ENCODE peak calls at places on chromosomes 2 and 18, in eight cellular contexts. One of them, this sample, is unnamed.

GRCh38 chr2:219124379-219125110 is 36.1 kb downstream of the NHEJ1 start:
- DNase-seq in NCI-H748 treated with DMSO at 0.1 percent for 48 hours: no peak
- DNase-seq in activated CD4-positive, alpha-beta T cell treated with anti-CD3 and anti-CD28 coated beads for 4 hours: peak
- DNase-seq in non-pigmented ciliary epithelial cell: no peak
- DNase-seq in lower lobe of right lung: no peak
- DNase-seq in mesendoderm: peak
- DNase-seq in IMR-90: peak
- DNase-seq in occipital lobe: peak
- DNase-seq in this sample: no peak

GRCh38 chr2:191746306-191746705 is 68.4 kb downstream of the NABP1 start:
- DNase-seq in NCI-H748 treated with DMSO at 0.1 percent for 48 hours: no peak
- DNase-seq in activated CD4-positive, alpha-beta T cell treated with anti-CD3 and anti-CD28 coated beads for 4 hours: no peak
- DNase-seq in non-pigmented ciliary epithelial cell: no peak
- DNase-seq in lower lobe of right lung: no peak
- DNase-seq in mesendoderm: no peak
- DNase-seq in IMR-90: no peak
- DNase-seq in occipital lobe: no peak
- DNase-seq in this sample: no peak

GRCh38 chr2:173109253-173110188 is 33.9 kb downstream of the MAP3K20 start:
- DNase-seq in NCI-H748 treated with DMSO at 0.1 percent for 48 hours: no peak
- DNase-seq in activated CD4-positive, alpha-beta T cell treated with anti-CD3 and anti-CD28 coated beads for 4 hours: no peak
- DNase-seq in non-pigmented ciliary epithelial cell: peak
- DNase-seq in lower lobe of right lung: no peak
- DNase-seq in mesendoderm: no peak
- DNase-seq in IMR-90: peak
- DNase-seq in occipital lobe: no peak
- DNase-seq in this sample: peak

GRCh38 chr2:949894-950626 is 589 bp upstream of the SNTG2 start:
- DNase-seq in NCI-H748 treated with DMSO at 0.1 percent for 48 hours: peak
- DNase-seq in activated CD4-positive, alpha-beta T cell treated with anti-CD3 and anti-CD28 coated beads for 4 hours: no peak
- DNase-seq in non-pigmented ciliary epithelial cell: no peak
- DNase-seq in lower lobe of right lung: no peak
- DNase-seq in mesendoderm: peak
- DNase-seq in IMR-90: no peak
- DNase-seq in occipital lobe: no peak
- DNase-seq in this sample: no peak

GRCh38 chr2:172403881-172404470 is 23.4 kb upstream of the ITGA6 start:
- DNase-seq in NCI-H748 treated with DMSO at 0.1 percent for 48 hours: no peak
- DNase-seq in activated CD4-positive, alpha-beta T cell treated with anti-CD3 and anti-CD28 coated beads for 4 hours: no peak
- DNase-seq in non-pigmented ciliary epithelial cell: no peak
- DNase-seq in lower lobe of right lung: no peak
- DNase-seq in mesendoderm: no peak
- DNase-seq in IMR-90: no peak
- DNase-seq in occipital lobe: no peak
- DNase-seq in this sample: no peak

GRCh38 chr2:100208375-100208774 is 66.0 kb upstream of the AFF3 start:
- DNase-seq in NCI-H748 treated with DMSO at 0.1 percent for 48 hours: no peak
- DNase-seq in activated CD4-positive, alpha-beta T cell treated with anti-CD3 and anti-CD28 coated beads for 4 hours: no peak
- DNase-seq in non-pigmented ciliary epithelial cell: no peak
- DNase-seq in lower lobe of right lung: no peak
- DNase-seq in mesendoderm: no peak
- DNase-seq in IMR-90: peak
- DNase-seq in occipital lobe: no peak
- DNase-seq in this sample: no peak

GRCh38 chr2:240918258-240919091 is 12.3 kb downstream of the CROCC2 start:
- DNase-seq in NCI-H748 treated with DMSO at 0.1 percent for 48 hours: no peak
- DNase-seq in activated CD4-positive, alpha-beta T cell treated with anti-CD3 and anti-CD28 coated beads for 4 hours: no peak
- DNase-seq in non-pigmented ciliary epithelial cell: no peak
- DNase-seq in lower lobe of right lung: peak
- DNase-seq in mesendoderm: no peak
- DNase-seq in IMR-90: no peak
- DNase-seq in occipital lobe: no peak
- DNase-seq in this sample: no peak

GRCh38 chr2:214378455-214379103 is 32.3 kb upstream of the VWC2L start:
- DNase-seq in NCI-H748 treated with DMSO at 0.1 percent for 48 hours: no peak
- DNase-seq in activated CD4-positive, alpha-beta T cell treated with anti-CD3 and anti-CD28 coated beads for 4 hours: no peak
- DNase-seq in non-pigmented ciliary epithelial cell: no peak
- DNase-seq in lower lobe of right lung: no peak
- DNase-seq in mesendoderm: peak
- DNase-seq in IMR-90: no peak
- DNase-seq in occipital lobe: no peak
- DNase-seq in this sample: peak

GRCh38 chr18:5628512-5629255 is 84.9 kb upstream of the EPB41L3 start:
- DNase-seq in NCI-H748 treated with DMSO at 0.1 percent for 48 hours: no peak
- DNase-seq in activated CD4-positive, alpha-beta T cell treated with anti-CD3 and anti-CD28 coated beads for 4 hours: no peak
- DNase-seq in non-pigmented ciliary epithelial cell: no peak
- DNase-seq in lower lobe of right lung: peak
- DNase-seq in mesendoderm: peak
- DNase-seq in IMR-90: peak
- DNase-seq in occipital lobe: peak
- DNase-seq in this sample: no peak

GRCh38 chr2:205748660-205749059 is 66.4 kb downstream of the NRP2 start:
- DNase-seq in NCI-H748 treated with DMSO at 0.1 percent for 48 hours: peak
- DNase-seq in activated CD4-positive, alpha-beta T cell treated with anti-CD3 and anti-CD28 coated beads for 4 hours: no peak
- DNase-seq in non-pigmented ciliary epithelial cell: no peak
- DNase-seq in lower lobe of right lung: no peak
- DNase-seq in mesendoderm: peak
- DNase-seq in IMR-90: peak
- DNase-seq in occipital lobe: no peak
- DNase-seq in this sample: peak

GRCh38 chr2:61272421-61273070 is 110.6 kb downstream of the C2orf74 start:
- DNase-seq in NCI-H748 treated with DMSO at 0.1 percent for 48 hours: no peak
- DNase-seq in activated CD4-positive, alpha-beta T cell treated with anti-CD3 and anti-CD28 coated beads for 4 hours: no peak
- DNase-seq in non-pigmented ciliary epithelial cell: no peak
- DNase-seq in lower lobe of right lung: no peak
- DNase-seq in mesendoderm: no peak
- DNase-seq in IMR-90: peak
- DNase-seq in occipital lobe: no peak
- DNase-seq in this sample: no peak

GRCh38 chr18:73340135-73340934 is 472.5 kb upstream of the NETO1 start:
- DNase-seq in NCI-H748 treated with DMSO at 0.1 percent for 48 hours: no peak
- DNase-seq in activated CD4-positive, alpha-beta T cell treated with anti-CD3 and anti-CD28 coated beads for 4 hours: no peak
- DNase-seq in non-pigmented ciliary epithelial cell: peak
- DNase-seq in lower lobe of right lung: no peak
- DNase-seq in mesendoderm: no peak
- DNase-seq in IMR-90: peak
- DNase-seq in occipital lobe: no peak
- DNase-seq in this sample: peak

GRCh38 chr2:95329891-95330822 is 33.0 kb downstream of the KCNIP3 start:
- DNase-seq in NCI-H748 treated with DMSO at 0.1 percent for 48 hours: no peak
- DNase-seq in activated CD4-positive, alpha-beta T cell treated with anti-CD3 and anti-CD28 coated beads for 4 hours: no peak
- DNase-seq in non-pigmented ciliary epithelial cell: no peak
- DNase-seq in lower lobe of right lung: no peak
- DNase-seq in mesendoderm: no peak
- DNase-seq in IMR-90: no peak
- DNase-seq in occipital lobe: no peak
- DNase-seq in this sample: no peak

GRCh38 chr2:121699421-121700328 is 37.0 kb downstream of the NIFK start:
- DNase-seq in NCI-H748 treated with DMSO at 0.1 percent for 48 hours: no peak
- DNase-seq in activated CD4-positive, alpha-beta T cell treated with anti-CD3 and anti-CD28 coated beads for 4 hours: peak
- DNase-seq in non-pigmented ciliary epithelial cell: no peak
- DNase-seq in lower lobe of right lung: peak
- DNase-seq in mesendoderm: peak
- DNase-seq in IMR-90: peak
- DNase-seq in occipital lobe: peak
- DNase-seq in this sample: peak

GRCh38 chr18:7840445-7840844 is 273.3 kb downstream of the PTPRM start:
- DNase-seq in NCI-H748 treated with DMSO at 0.1 percent for 48 hours: no peak
- DNase-seq in activated CD4-positive, alpha-beta T cell treated with anti-CD3 and anti-CD28 coated beads for 4 hours: no peak
- DNase-seq in non-pigmented ciliary epithelial cell: no peak
- DNase-seq in lower lobe of right lung: no peak
- DNase-seq in mesendoderm: no peak
- DNase-seq in IMR-90: no peak
- DNase-seq in occipital lobe: no peak
- DNase-seq in this sample: no peak

GRCh38 chr2:39632871-39633270 is 32.8 kb upstream of the TMEM178A start:
- DNase-seq in NCI-H748 treated with DMSO at 0.1 percent for 48 hours: no peak
- DNase-seq in activated CD4-positive, alpha-beta T cell treated with anti-CD3 and anti-CD28 coated beads for 4 hours: no peak
- DNase-seq in non-pigmented ciliary epithelial cell: peak
- DNase-seq in lower lobe of right lung: no peak
- DNase-seq in mesendoderm: no peak
- DNase-seq in IMR-90: peak
- DNase-seq in occipital lobe: no peak
- DNase-seq in this sample: peak

GRCh38 chr2:174621323-174621722 is 23.7 kb upstream of the WIPF1 start:
- DNase-seq in NCI-H748 treated with DMSO at 0.1 percent for 48 hours: no peak
- DNase-seq in activated CD4-positive, alpha-beta T cell treated with anti-CD3 and anti-CD28 coated beads for 4 hours: no peak
- DNase-seq in non-pigmented ciliary epithelial cell: no peak
- DNase-seq in lower lobe of right lung: no peak
- DNase-seq in mesendoderm: no peak
- DNase-seq in IMR-90: no peak
- DNase-seq in occipital lobe: no peak
- DNase-seq in this sample: no peak

GRCh38 chr2:50746526-50746925 is 285.4 kb downstream of the NRXN1 start:
- DNase-seq in NCI-H748 treated with DMSO at 0.1 percent for 48 hours: no peak
- DNase-seq in activated CD4-positive, alpha-beta T cell treated with anti-CD3 and anti-CD28 coated beads for 4 hours: no peak
- DNase-seq in non-pigmented ciliary epithelial cell: no peak
- DNase-seq in lower lobe of right lung: no peak
- DNase-seq in mesendoderm: peak
- DNase-seq in IMR-90: peak
- DNase-seq in occipital lobe: no peak
- DNase-seq in this sample: no peak

This sample was measured in kidney epithelial cell.